ENCODE peak calls at places on chromosomes 16 and 17, in five cellular contexts. Q is neural progenitor cell, G is dorsolateral prefrontal cortex, X is GM23338, M is testis. O is an unnamed sample. For H3K27me3, the result is how much of the 10 kb centered on the place peaks cover.

GRCh38 chr16:86302710-86303109 is 207.6 kb upstream of the FOXF1 start:
- DNase-seq in Q (no peak), G (no peak), X (no peak), M (no peak), O (no peak)

GRCh38 chr16:78677332-78677731 is 577.9 kb downstream of the WWOX start:
- DNase-seq in Q (no peak), G (no peak), X (no peak), M (no peak), O (no peak)

GRCh38 chr17:44877121-44877520 is 22.1 kb downstream of the EFTUD2 start:
- DNase-seq in Q (no peak), G (no peak), X (no peak), M (no peak), O (no peak)

GRCh38 chr16:3458852-3459361 is 15.4 kb downstream of the NAA60 start:
- DNase-seq in Q (no peak), G (no peak), X (no peak), M (no peak), O (no peak)

GRCh38 chr17:68576811-68577551 is 24.2 kb downstream of the FAM20A start:
- DNase-seq in Q (no peak), G (no peak), X (no peak), M (peak), O (peak)

GRCh38 chr17:72512649-72513556 is 392.1 kb downstream of the SOX9 start:
- DNase-seq in Q (no peak), G (no peak), X (no peak), M (no peak), O (no peak)

GRCh38 chr17:309361-309888 is 43.2 kb downstream of the RPH3AL start:
- DNase-seq in Q (peak), G (no peak), X (peak), M (no peak), O (no peak)

GRCh38 chr17:34307110-34307509 is 12.1 kb upstream of the CCL8 start:
- DNase-seq in Q (no peak), G (no peak), X (no peak), M (no peak), O (peak)

GRCh38 chr17:42187833-42188232 is 2.6 kb upstream of the HCRT start:
- DNase-seq in Q (no peak), G (no peak), X (no peak), M (no peak), O (peak)

GRCh38 chr17:491086-492014 is 138.7 kb upstream of the RPH3AL start:
- DNase-seq in Q (peak), G (no peak), X (peak), M (peak), O (peak)

GRCh38 chr16:50884066-50884860 is 142.4 kb downstream of the CYLD start:
- DNase-seq in Q (peak), G (no peak), X (peak), M (peak), O (no peak)

GRCh38 chr16:78792952-78793351 is 693.5 kb downstream of the WWOX start:
- DNase-seq in Q (no peak), G (no peak), X (no peak), M (no peak), O (no peak)

GRCh38 chr16:4496305-4496704 is 20.1 kb downstream of the HMOX2 start:
- DNase-seq in Q (no peak), G (no peak), X (no peak), M (no peak), O (no peak)

GRCh38 chr17:28745052-28745776 is 1.4 kb downstream of the TRAF4 start:
- DNase-seq in Q (peak), G (peak), X (peak), M (peak), O (peak)
- H3K27me3 ChIP-seq in Q (under half), G (under half), X (under half), M (under half), O (under half)

GRCh38 chr16:54938351-54939346 is 8.0 kb downstream of the IRX5 start:
- DNase-seq in Q (peak), G (no peak), X (peak), M (no peak), O (peak)
- H3K27me3 ChIP-seq in Q (half or more), G (half or more), X (half or more), M (under half), O (under half)

DNA sequence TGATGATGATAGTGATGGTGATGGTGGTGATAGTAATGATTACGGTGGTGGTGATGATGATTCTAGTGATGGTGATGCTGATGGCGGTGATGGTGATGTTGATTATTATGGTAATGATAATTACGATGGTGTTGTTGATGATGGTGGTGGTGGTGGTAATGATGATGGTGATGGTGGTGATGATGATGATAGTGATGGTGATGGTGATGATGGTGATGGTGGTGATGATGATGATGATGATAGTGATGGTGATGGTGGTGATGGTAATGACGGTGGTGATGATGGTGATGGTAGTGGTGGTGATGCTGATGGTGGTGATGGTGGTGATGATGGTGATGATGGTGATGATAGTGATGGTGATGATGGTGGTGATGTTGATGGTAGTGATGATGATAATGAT is 370.0 kb downstream of the CDH13 start:
- DNase-seq in Q (no peak), G (no peak), X (no peak), M (no peak), O (no peak)
- H3K27me3 ChIP-seq in Q (under half), G (under half), X (under half), M (under half), O (under half)

GRCh38 chr17:28460901-28461300 is 12.5 kb upstream of the SLC13A2 start:
- DNase-seq in Q (no peak), G (no peak), X (no peak), M (no peak), O (no peak)
- H3K27me3 ChIP-seq in Q (under half), G (under half), X (under half), M (under half), O (under half)

GRCh38 chr17:49971848-49972485 is 3.0 kb downstream of the DLX4 start:
- DNase-seq in Q (peak), G (no peak), X (peak), M (peak), O (no peak)
- H3K27me3 ChIP-seq in Q (half or more), G (half or more), X (half or more), M (under half), O (under half)

GRCh38 chr17:61408151-61409041 is 8.8 kb downstream of the TBX2 start:
- DNase-seq in Q (peak), G (peak), X (no peak), M (no peak), O (peak)

GRCh38 chr17:61411114-61411943 is 11.7 kb downstream of the TBX2 start:
- DNase-seq in Q (peak), G (peak), X (peak), M (no peak), O (peak)

GRCh38 chr17:61410100-61410551 is 10.5 kb downstream of the TBX2 start:
- DNase-seq in Q (no peak), G (peak), X (no peak), M (peak), O (no peak)

GRCh38 chr17:61410555-61411089 is 11.0 kb downstream of the TBX2 start:
- DNase-seq in Q (peak), G (peak), X (peak), M (peak), O (peak)

GRCh38 chr17:61409301-61410099 is 9.9 kb downstream of the TBX2 start:
- DNase-seq in Q (peak), G (peak), X (peak), M (peak), O (peak)
- H3K27me3 ChIP-seq in Q (half or more), G (half or more), X (half or more), M (under half), O (under half)

DNA sequence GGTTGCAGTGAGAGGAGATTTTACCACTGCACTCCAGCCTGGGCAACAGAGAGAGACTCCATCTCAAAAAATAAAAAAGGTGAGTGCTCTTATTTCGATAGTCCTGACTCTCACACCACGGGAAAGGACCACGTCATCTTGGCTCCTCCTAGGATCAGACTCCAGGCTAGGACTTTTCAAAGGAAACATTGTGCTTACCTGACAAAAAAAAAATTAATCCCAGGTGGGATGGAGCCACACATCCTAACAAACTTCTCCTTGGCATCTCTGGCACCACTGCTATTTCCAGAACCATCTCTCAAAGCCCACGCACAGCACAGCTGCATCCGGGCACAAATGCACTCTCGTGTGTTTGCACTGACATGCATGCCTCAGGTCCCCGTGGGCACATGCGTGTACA is 262.4 kb downstream of the ENGASE start:
- DNase-seq in Q (no peak), G (no peak), X (no peak), M (no peak), O (no peak)
- H3K27me3 ChIP-seq in Q (under half), G (under half), X (under half), M (under half), O (under half)